ENCODE peak calls at places on chromosomes 5 and 9, in five cellular contexts. U is AG08396, P is NCI-H1930, H is neuronal stem cell, F is fibroblast of the conjunctiva. Y is an unnamed sample.

GRCh38 chr5:141880961-141881801 is 3.0 kb upstream of the PCDH1 start:
- DNase-seq in U (no peak), P (no peak), H (no peak), F (no peak), Y (no peak)

GRCh38 chr9:88733651-88734470 is 198.9 kb downstream of the NXNL2 start:
- DNase-seq in U (no peak), P (no peak), H (no peak), F (peak), Y (no peak)

GRCh38 chr5:180315762-180316212 is 23.9 kb upstream of the MAPK9 start:
- DNase-seq in U (peak), P (peak), H (peak), F (no peak), Y (peak)

GRCh38 chr5:84242286-84242685 is 142.4 kb downstream of the EDIL3 start:
- DNase-seq in U (peak), P (no peak), H (no peak), F (peak), Y (no peak)

GRCh38 chr9:102114557-102114956 is 376.1 kb upstream of the GRIN3A start:
- DNase-seq in U (no peak), P (no peak), H (no peak), F (no peak), Y (no peak)

GRCh38 chr9:89954229-89954628 is 349.4 kb downstream of the GADD45G start:
- DNase-seq in U (no peak), P (no peak), H (no peak), F (no peak), Y (no peak)

GRCh38 chr5:119323630-119324000 is 32.2 kb upstream of the TNFAIP8 start:
- DNase-seq in U (no peak), P (peak), H (no peak), F (no peak), Y (no peak)

GRCh38 chr9:130258999-130259398 is 6.6 kb upstream of the HMCN2 start:
- DNase-seq in U (no peak), P (no peak), H (no peak), F (no peak), Y (no peak)

GRCh38 chr9:19181002-19181401 is 49.5 kb upstream of the DENND4C start:
- DNase-seq in U (no peak), P (no peak), H (no peak), F (no peak), Y (no peak)

GRCh38 chr5:100502684-100503083 is 32.5 kb upstream of the FAM174A start:
- DNase-seq in U (no peak), P (no peak), H (no peak), F (no peak), Y (no peak)

GRCh38 chr9:27423919-27424710 is 100.0 kb upstream of the IFNK start:
- DNase-seq in U (no peak), P (no peak), H (no peak), F (no peak), Y (no peak)

GRCh38 chr9:120931278-120932085 is 4.9 kb upstream of the TRAF1 start:
- DNase-seq in U (peak), P (no peak), H (no peak), F (no peak), Y (peak)

GRCh38 chr9:97388721-97389238 is 23.1 kb upstream of the TDRD7 start:
- DNase-seq in U (no peak), P (no peak), H (no peak), F (no peak), Y (peak)

GRCh38 chr5:55278778-55279177 is 28.7 kb downstream of the DHX29 start:
- DNase-seq in U (peak), P (no peak), H (no peak), F (no peak), Y (no peak)

GRCh38 chr5:7018144-7018543 is 304.9 kb downstream of the TENT4A start:
- DNase-seq in U (no peak), P (no peak), H (no peak), F (no peak), Y (no peak)

GRCh38 chr9:92325991-92326500 is 293 bp downstream of the CENPP start:
- DNase-seq in U (peak), P (no peak), H (peak), F (no peak), Y (no peak)